ENCODE peak calls at places on chromosomes 7 and 10, in five cellular contexts. A, H, Y, E and X are unnamed samples.

GRCh38 chr10:66180651-66181318 is 745.1 kb upstream of the LRRTM3 start:
- DNase-seq in A (peak), H (peak), Y (no peak), E (peak), X (peak)

GRCh38 chr7:44678468-44679179 is 70.0 kb upstream of the ZMIZ2 start:
- DNase-seq in A (no peak), H (no peak), Y (peak), E (no peak), X (peak)

GRCh38 chr7:124196519-124196918 is 163.7 kb upstream of the TMEM229A start:
- DNase-seq in A (no peak), H (no peak), Y (no peak), E (no peak), X (no peak)

GRCh38 chr10:89494615-89495014 is 40.8 kb downstream of the SLC16A12 start:
- DNase-seq in A (no peak), H (no peak), Y (no peak), E (no peak), X (no peak)

GRCh38 chr10:131656446-131656845 is 244.4 kb upstream of the PPP2R2D start:
- DNase-seq in A (no peak), H (no peak), Y (no peak), E (no peak), X (no peak)

GRCh38 chr7:108114117-108114841 is 15.9 kb downstream of the LAMB4 start:
- DNase-seq in A (peak), H (peak), Y (no peak), E (no peak), X (no peak)

GRCh38 chr7:44077681-44078091 is 4.6 kb downstream of the POLM start:
- DNase-seq in A (no peak), H (no peak), Y (no peak), E (no peak), X (no peak)

GRCh38 chr10:71753091-71753959 is 20.0 kb downstream of the VSIR start:
- DNase-seq in A (no peak), H (no peak), Y (peak), E (no peak), X (no peak)

GRCh38 chr10:22615819-22616499 is 98.4 kb downstream of the PIP4K2A start:
- DNase-seq in A (no peak), H (no peak), Y (no peak), E (no peak), X (no peak)

GRCh38 chr7:133190172-133190528 is 62.7 kb upstream of the EXOC4 start:
- DNase-seq in A (no peak), H (no peak), Y (no peak), E (no peak), X (no peak)

GRCh38 chr7:99864041-99864440 is 12.8 kb downstream of the OR2AE1 start:
- DNase-seq in A (no peak), H (no peak), Y (no peak), E (no peak), X (no peak)

GRCh38 chr7:12130664-12131063 is 80.4 kb upstream of the TMEM106B start:
- DNase-seq in A (no peak), H (no peak), Y (no peak), E (peak), X (peak)

GRCh38 chr7:141978351-141978750 is 4.8 kb upstream of the TAS2R38 start:
- DNase-seq in A (no peak), H (no peak), Y (no peak), E (no peak), X (no peak)

GRCh38 chr10:80500572-80501380 is 36.9 kb upstream of the SH2D4B start:
- DNase-seq in A (no peak), H (peak), Y (no peak), E (no peak), X (no peak)

GRCh38 chr10:5252177-5253037 is 55.8 kb downstream of the AKR1C4 start:
- DNase-seq in A (no peak), H (peak), Y (no peak), E (no peak), X (no peak)

GRCh38 chr10:33800986-33801385 is 466.5 kb upstream of the NRP1 start:
- DNase-seq in A (no peak), H (no peak), Y (no peak), E (no peak), X (no peak)

GRCh38 chr10:33799944-33800323 is 465.5 kb upstream of the NRP1 start:
- DNase-seq in A (no peak), H (no peak), Y (no peak), E (no peak), X (no peak)

GRCh38 chr10:33799281-33799943 is 464.9 kb upstream of the NRP1 start:
- DNase-seq in A (no peak), H (peak), Y (no peak), E (no peak), X (no peak)

GRCh38 chr10:33800545-33800944 is 466.1 kb upstream of the NRP1 start:
- DNase-seq in A (no peak), H (no peak), Y (no peak), E (no peak), X (no peak)

DNA sequence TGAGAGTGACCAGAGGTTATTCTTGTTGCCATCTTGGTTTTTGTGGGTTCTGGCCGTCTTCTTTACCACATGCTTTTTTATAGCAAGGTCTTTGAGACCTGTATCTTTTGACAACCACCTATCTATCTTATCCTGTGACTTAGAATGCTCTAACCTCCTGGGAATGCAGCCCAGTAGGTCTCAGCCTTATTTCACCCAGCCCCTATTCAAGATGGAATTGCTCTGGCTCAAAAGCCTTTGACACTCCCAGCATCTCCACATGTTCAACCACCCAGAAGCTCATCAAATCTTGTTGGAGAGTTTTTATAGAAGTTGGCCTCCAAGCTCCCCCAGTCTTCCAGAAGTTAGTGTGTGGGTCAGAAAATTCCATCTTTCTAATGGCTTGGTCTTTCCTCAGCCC is 464.3 kb upstream of the NRP1 start:
- DNase-seq in A (no peak), H (no peak), Y (no peak), E (no peak), X (no peak)
- TF ChIP-seq CTCF in A (no peak), H (no peak), Y (no peak), E (no peak), X (no peak)

DNA sequence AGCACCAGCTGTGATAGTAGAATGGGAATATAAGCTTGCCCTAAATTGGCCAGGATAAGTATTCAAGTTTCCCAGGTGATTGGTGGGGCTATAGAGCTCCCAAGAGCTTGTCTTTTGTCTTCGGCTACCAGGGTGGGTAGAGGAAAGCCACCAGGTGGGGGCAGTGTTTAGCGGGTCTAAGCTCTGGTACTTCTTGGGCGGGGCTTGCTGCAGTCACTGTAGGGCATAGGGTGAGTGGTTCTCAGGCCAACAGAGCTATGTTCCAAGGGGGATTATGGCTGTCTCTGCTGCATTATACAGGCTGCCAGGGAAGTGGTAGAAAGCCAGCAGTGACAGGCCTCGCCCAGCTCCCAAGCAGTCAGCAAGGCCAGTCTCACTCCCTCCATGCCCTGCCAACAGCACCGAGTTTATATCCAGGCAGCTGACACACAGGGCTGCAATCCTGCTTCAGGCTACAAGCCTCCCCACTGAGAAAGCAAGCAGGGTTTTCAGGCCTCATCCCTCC is 110.7 kb downstream of the ZNF467 start:
- DNase-seq in A (peak), H (peak), Y (no peak), E (no peak), X (peak)
- TF ChIP-seq CTCF in A (peak), H (peak), Y (no peak), E (peak), X (peak)

GRCh38 chr7:155739538-155740140 is 72.6 kb downstream of the SHH start:
- DNase-seq in A (no peak), H (no peak), Y (no peak), E (no peak), X (no peak)

GRCh38 chr7:155738104-155738503 is 74.2 kb downstream of the SHH start:
- DNase-seq in A (peak), H (no peak), Y (no peak), E (no peak), X (no peak)

GRCh38 chr7:155741061-155741460 is 71.2 kb downstream of the SHH start:
- DNase-seq in A (no peak), H (no peak), Y (no peak), E (no peak), X (no peak)

GRCh38 chr7:155737590-155737989 is 74.7 kb downstream of the SHH start:
- DNase-seq in A (no peak), H (no peak), Y (no peak), E (no peak), X (no peak)

GRCh38 chr7:155738652-155739537 is 73.4 kb downstream of the SHH start:
- DNase-seq in A (peak), H (peak), Y (peak), E (peak), X (peak)
- TF ChIP-seq CTCF in A (peak), H (peak), Y (no peak), E (peak), X (peak)

DNA sequence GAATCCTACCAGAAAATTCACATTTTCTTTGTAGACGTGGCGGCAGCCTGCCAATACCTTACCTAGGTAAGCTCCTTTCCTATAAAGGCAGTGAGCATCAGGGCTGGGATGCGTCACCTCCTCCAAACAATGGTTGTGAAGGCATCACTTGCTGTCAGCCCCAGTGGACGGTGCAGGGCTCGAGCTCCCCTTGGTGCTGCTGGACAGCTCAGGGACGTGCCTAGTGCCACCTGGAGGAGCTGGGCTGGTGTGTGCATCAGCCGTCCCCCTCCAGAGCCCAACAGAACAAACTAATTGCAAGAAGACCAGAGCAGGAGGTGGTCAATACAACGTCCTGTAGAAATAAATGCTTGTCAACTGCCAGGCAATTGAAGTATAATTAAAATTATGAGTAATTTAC is 517.5 kb upstream of the FOXK1 start:
- DNase-seq in A (no peak), H (peak), Y (no peak), E (no peak), X (no peak)
- TF ChIP-seq CTCF in A (no peak), H (no peak), Y (no peak), E (no peak), X (peak)

GRCh38 chr7:28144266-28144665 is 36.3 kb downstream of the JAZF1 start:
- DNase-seq in A (peak), H (no peak), Y (no peak), E (no peak), X (no peak)
- TF ChIP-seq CTCF in A (peak), H (no peak), Y (no peak), E (no peak), X (no peak)

DNA sequence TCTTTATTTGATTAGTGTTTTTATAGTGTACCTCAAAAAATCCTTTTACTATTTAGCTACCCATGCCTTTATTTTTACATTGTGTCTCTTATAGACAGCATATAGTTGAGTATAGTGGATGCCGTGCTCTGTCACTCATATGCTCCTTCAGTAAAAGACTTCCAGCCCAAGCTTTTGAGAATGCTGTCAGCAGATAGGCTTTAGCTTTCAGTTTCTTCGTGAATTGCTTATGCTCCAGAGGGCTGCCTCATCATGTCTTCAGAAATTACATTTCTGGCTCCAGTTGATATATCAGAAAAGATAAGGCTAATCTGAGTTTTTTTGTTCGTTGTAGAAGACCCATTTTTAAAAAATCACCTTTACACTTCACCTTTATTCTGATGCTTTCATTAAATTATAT is 332.0 kb downstream of the NXPH1 start:
- DNase-seq in A (no peak), H (no peak), Y (no peak), E (no peak), X (no peak)
- TF ChIP-seq CTCF in A (no peak), H (no peak), Y (no peak), E (no peak), X (no peak)

GRCh38 chr10:128633864-128634541 is 507.8 kb upstream of the MKI67 start:
- DNase-seq in A (no peak), H (no peak), Y (no peak), E (no peak), X (no peak)
- TF ChIP-seq CTCF in A (peak), H (no peak), Y (no peak), E (no peak), X (peak)